ENCODE peak calls at places on chromosomes 11 and 22, in ten cellular contexts. P is adrenal gland; S is prostate gland; I is tibial artery; K is psoas muscle; C is heart right ventricle; G is heart left ventricle; A is body of pancreas; H is activated CD8-positive, alpha-beta T cell treated with anti-CD3 and anti-CD28 coated beads for 36 hours; V is ovary. Y is an unnamed sample.

GRCh38 chr22:48576333-48577013 is 1251.2 kb downstream of the BRD1 start:
- DNase-seq in P (no peak), S (peak), I (no peak), K (no peak), C (no peak), G (no peak), A (no peak), H (no peak), V (no peak), Y (no peak)

GRCh38 chr22:45192701-45193187 is 29.0 kb downstream of the NUP50 start:
- DNase-seq in P (peak), S (no peak), I (no peak), K (no peak), C (no peak), G (no peak), A (no peak), H (no peak), V (no peak), Y (no peak)

GRCh38 chr11:60993611-60994010 is 22.1 kb downstream of the CD6 start:
- DNase-seq in P (no peak), S (no peak), I (no peak), K (no peak), C (no peak), G (no peak), A (no peak), H (peak), V (no peak), Y (no peak)

GRCh38 chr11:67435031-67435726 is 2.3 kb downstream of the PTPRCAP start:
- DNase-seq in P (no peak), S (no peak), I (no peak), K (no peak), C (no peak), G (no peak), A (no peak), H (peak), V (no peak), Y (no peak)

GRCh38 chr11:125921042-125921441 is 16.7 kb downstream of the DDX25 start:
- DNase-seq in P (no peak), S (no peak), I (no peak), K (no peak), C (no peak), G (no peak), A (no peak), H (no peak), V (no peak), Y (no peak)

GRCh38 chr22:45896153-45896951 is 80.6 kb downstream of the WNT7B start:
- DNase-seq in P (no peak), S (peak), I (no peak), K (peak), C (no peak), G (no peak), A (peak), H (no peak), V (peak), Y (peak)

GRCh38 chr11:111379500-111380136 is 543 bp upstream of the POU2AF1 start:
- DNase-seq in P (no peak), S (no peak), I (no peak), K (no peak), C (no peak), G (no peak), A (no peak), H (peak), V (no peak), Y (no peak)

GRCh38 chr22:46748948-46749681 is 11.1 kb upstream of the CERK start:
- DNase-seq in P (no peak), S (no peak), I (no peak), K (no peak), C (no peak), G (peak), A (no peak), H (peak), V (no peak), Y (peak)

GRCh38 chr11:68146010-68146540 is 24.9 kb upstream of the CHKA start:
- DNase-seq in P (peak), S (peak), I (peak), K (peak), C (peak), G (peak), A (peak), H (no peak), V (no peak), Y (peak)

GRCh38 chr11:85768473-85769146 is 42.3 kb downstream of the SYTL2 start:
- DNase-seq in P (no peak), S (no peak), I (no peak), K (no peak), C (no peak), G (no peak), A (no peak), H (peak), V (no peak), Y (no peak)

GRCh38 chr11:134228625-134229024 is 4.2 kb downstream of the VPS26B start:
- DNase-seq in P (no peak), S (no peak), I (no peak), K (no peak), C (no peak), G (no peak), A (no peak), H (peak), V (no peak), Y (no peak)

GRCh38 chr22:45159652-45160462 is 3.9 kb upstream of the NUP50 start:
- DNase-seq in P (peak), S (no peak), I (no peak), K (no peak), C (no peak), G (no peak), A (peak), H (no peak), V (no peak), Y (peak)

GRCh38 chr11:4418403-4418802 is 24.9 kb upstream of the TRIM21 start:
- DNase-seq in P (no peak), S (no peak), I (no peak), K (no peak), C (no peak), G (no peak), A (peak), H (no peak), V (no peak), Y (no peak)

GRCh38 chr22:48424201-48424627 is 1403.5 kb downstream of the BRD1 start:
- DNase-seq in P (no peak), S (no peak), I (no peak), K (no peak), C (no peak), G (no peak), A (no peak), H (no peak), V (no peak), Y (no peak)

GRCh38 chr22:37459211-37459610 is 27.0 kb downstream of the MFNG start:
- DNase-seq in P (no peak), S (no peak), I (no peak), K (no peak), C (no peak), G (no peak), A (peak), H (no peak), V (no peak), Y (peak)

GRCh38 chr11:95429376-95429907 is 198.4 kb upstream of the SESN3 start:
- DNase-seq in P (no peak), S (no peak), I (no peak), K (no peak), C (no peak), G (no peak), A (no peak), H (no peak), V (no peak), Y (no peak)

GRCh38 chr11:112085822-112086421 is 634 bp downstream of the TIMM8B start:
- DNase-seq in P (peak), S (peak), I (no peak), K (peak), C (no peak), G (no peak), A (no peak), H (peak), V (no peak), Y (peak)

GRCh38 chr11:11992257-11992690 is 16.2 kb downstream of the DKK3 start:
- DNase-seq in P (no peak), S (no peak), I (no peak), K (no peak), C (no peak), G (no peak), A (no peak), H (no peak), V (no peak), Y (peak)

GRCh38 chr11:44962464-44962863 is 11.8 kb upstream of the TP53I11 start:
- DNase-seq in P (no peak), S (no peak), I (no peak), K (no peak), C (no peak), G (no peak), A (no peak), H (no peak), V (no peak), Y (no peak)

GRCh38 chr11:102276302-102277182 is 40.7 kb upstream of the BIRC3 start:
- DNase-seq in P (no peak), S (no peak), I (no peak), K (no peak), C (no peak), G (no peak), A (no peak), H (no peak), V (no peak), Y (no peak)

GRCh38 chr11:62449451-62449851 is 30.6 kb downstream of the SCGB1A1 start:
- DNase-seq in P (no peak), S (peak), I (no peak), K (no peak), C (no peak), G (no peak), A (peak), H (no peak), V (no peak), Y (peak)

GRCh38 chr11:30666817-30667216 is 80.7 kb upstream of the MPPED2 start:
- DNase-seq in P (no peak), S (no peak), I (no peak), K (no peak), C (no peak), G (no peak), A (no peak), H (no peak), V (no peak), Y (no peak)

GRCh38 chr11:104164028-104164520 is at the start of gene PDGFD:
- DNase-seq in P (peak), S (peak), I (peak), K (peak), C (peak), G (peak), A (peak), H (peak), V (peak), Y (peak)

GRCh38 chr11:112113539-112114457 is 27.1 kb downstream of the SDHD start:
- DNase-seq in P (no peak), S (peak), I (no peak), K (no peak), C (no peak), G (no peak), A (no peak), H (no peak), V (no peak), Y (no peak)

GRCh38 chr11:64763804-64764611 is 4.2 kb upstream of the PYGM start:
- DNase-seq in P (peak), S (no peak), I (peak), K (no peak), C (no peak), G (no peak), A (no peak), H (peak), V (no peak), Y (no peak)

GRCh38 chr11:66745356-66746235 is 16.6 kb upstream of the SPTBN2 start:
- DNase-seq in P (peak), S (peak), I (no peak), K (no peak), C (no peak), G (no peak), A (peak), H (peak), V (no peak), Y (peak)

GRCh38 chr11:65891180-65892136 is 985 bp downstream of the CCDC85B start:
- DNase-seq in P (peak), S (no peak), I (peak), K (no peak), C (peak), G (peak), A (no peak), H (peak), V (no peak), Y (peak)

GRCh38 chr11:62143727-62144126 is 19.9 kb downstream of the INCENP start:
- DNase-seq in P (no peak), S (no peak), I (no peak), K (no peak), C (no peak), G (no peak), A (no peak), H (no peak), V (no peak), Y (no peak)

GRCh38 chr22:30990675-30991074 is 21.6 kb downstream of the TUG1 start:
- DNase-seq in P (no peak), S (no peak), I (no peak), K (no peak), C (no peak), G (no peak), A (no peak), H (no peak), V (no peak), Y (no peak)

GRCh38 chr11:9313648-9314290 is 624 bp downstream of the TMEM41B start:
- DNase-seq in P (no peak), S (peak), I (peak), K (no peak), C (no peak), G (peak), A (no peak), H (peak), V (no peak), Y (no peak)

GRCh38 chr11:9315078-9315688 is 790 bp upstream of the TMEM41B start:
- DNase-seq in P (no peak), S (no peak), I (no peak), K (no peak), C (no peak), G (no peak), A (peak), H (no peak), V (peak), Y (peak)

GRCh38 chr11:9316334-9316733 is 1.9 kb upstream of the TMEM41B start:
- DNase-seq in P (no peak), S (no peak), I (no peak), K (no peak), C (no peak), G (no peak), A (no peak), H (no peak), V (no peak), Y (no peak)

GRCh38 chr11:9310485-9310884 is 3.9 kb downstream of the TMEM41B start:
- DNase-seq in P (no peak), S (no peak), I (no peak), K (no peak), C (no peak), G (no peak), A (no peak), H (no peak), V (no peak), Y (no peak)

GRCh38 chr11:9314291-9315077 is at the start of gene TMEM41B:
- DNase-seq in P (peak), S (peak), I (peak), K (peak), C (peak), G (peak), A (peak), H (peak), V (peak), Y (peak)
- TF ChIP-seq CTCF in P (peak), S (peak), I (no peak), K (no peak), C (peak), G (peak), A (no peak), H (no peak), V (no peak), Y (no peak)

DNA sequence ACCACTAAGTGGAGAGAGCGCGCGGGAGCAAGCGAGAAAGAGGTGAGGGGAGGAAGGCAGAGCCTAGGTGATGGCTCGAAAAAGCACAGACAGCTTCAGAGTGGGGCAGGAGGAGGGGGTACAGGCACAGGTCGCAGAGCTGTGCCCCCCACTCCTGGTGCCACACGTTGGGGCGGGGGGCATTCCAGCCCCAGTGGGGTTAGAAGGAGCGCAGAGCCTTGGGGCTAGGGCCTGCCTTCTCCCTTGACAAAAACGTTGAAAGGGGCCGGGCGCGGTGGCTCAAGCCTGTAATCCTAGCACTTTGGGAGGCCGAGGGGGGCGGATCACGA is 41.6 kb upstream of the ISX start:
- DNase-seq in P (no peak), S (no peak), I (no peak), K (no peak), C (no peak), G (no peak), A (no peak), H (no peak), V (no peak), Y (no peak)
- TF ChIP-seq CTCF in P (no peak), S (no peak), I (no peak), K (no peak), C (no peak), G (no peak), A (no peak), H (no peak), V (no peak), Y (peak)

DNA sequence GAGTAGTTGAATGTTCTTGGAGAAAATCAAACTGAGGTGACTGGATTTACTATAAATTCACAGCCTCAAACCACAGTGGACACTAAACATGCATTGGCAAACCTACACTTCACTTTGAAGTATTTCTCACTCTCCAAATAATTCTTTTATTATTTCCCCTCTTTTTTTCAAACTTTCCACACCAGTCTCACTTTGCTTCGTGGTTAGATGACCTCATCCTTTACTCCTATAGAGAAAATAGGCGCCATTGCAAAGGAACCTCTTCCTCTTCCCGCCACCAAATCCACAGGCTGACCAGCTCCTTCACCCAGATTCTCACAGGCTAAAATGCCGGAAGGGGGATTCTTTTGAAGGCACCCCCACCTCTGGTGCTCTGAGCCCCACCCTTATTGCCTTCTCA is 33.4 kb downstream of the HTR3A start:
- DNase-seq in P (no peak), S (no peak), I (no peak), K (no peak), C (no peak), G (no peak), A (no peak), H (no peak), V (no peak), Y (no peak)
- TF ChIP-seq CTCF in P (no peak), S (no peak), I (no peak), K (no peak), C (no peak), G (no peak), A (no peak), H (no peak), V (no peak), Y (no peak)

DNA sequence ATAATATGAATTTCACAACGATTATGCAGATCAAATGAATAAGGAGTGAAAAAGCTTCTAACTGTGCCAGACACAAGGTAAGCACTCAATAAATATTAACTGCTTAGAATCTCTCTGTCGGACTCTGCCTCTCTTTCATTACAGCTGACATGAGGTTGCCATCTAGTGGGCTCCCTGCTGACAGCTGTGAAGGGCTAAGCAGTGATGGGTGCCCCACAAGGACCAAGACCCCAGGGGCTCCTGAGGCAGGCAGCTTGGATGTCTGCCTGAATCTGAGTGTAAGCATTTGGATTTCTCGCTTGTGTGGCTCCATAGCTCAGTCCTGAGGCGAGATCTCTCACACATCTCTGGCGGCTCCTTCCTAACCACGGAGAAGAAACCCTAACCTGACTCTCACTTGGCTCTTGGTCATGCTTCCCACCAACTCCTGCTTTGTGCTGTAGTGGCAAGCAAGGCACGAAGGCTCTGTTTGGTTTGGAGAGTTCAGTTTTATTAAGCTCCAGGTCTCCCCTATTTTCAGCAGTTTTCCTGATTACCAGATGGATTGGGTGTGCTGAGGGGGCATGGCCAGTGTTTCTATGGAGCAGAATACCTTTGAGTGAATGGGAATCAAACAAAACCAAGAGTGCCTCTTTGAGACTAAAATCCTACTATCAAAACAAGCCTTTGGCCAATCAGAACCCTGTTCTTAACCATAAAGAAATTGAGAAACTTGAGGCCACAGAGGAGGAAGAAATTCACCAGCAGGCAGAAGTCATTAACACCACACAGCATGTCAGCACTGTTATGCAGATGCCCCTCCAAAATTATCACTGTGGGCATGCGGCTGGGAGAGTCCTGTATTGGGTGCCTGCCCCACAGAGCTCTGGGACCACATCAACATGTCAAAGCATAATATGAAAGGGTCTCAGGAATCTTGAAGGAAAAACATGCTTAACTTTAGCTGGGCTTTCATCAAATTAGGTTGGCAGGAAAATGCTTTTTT is 152.8 kb upstream of the NTM start:
- DNase-seq in P (no peak), S (no peak), I (no peak), K (no peak), C (no peak), G (no peak), A (no peak), H (no peak), V (no peak), Y (no peak)
- TF ChIP-seq CTCF in P (no peak), S (no peak), I (no peak), K (no peak), C (peak), G (peak), A (no peak), H (no peak), V (no peak), Y (no peak)

GRCh38 chr11:35404397-35404775 is 15.0 kb downstream of the SLC1A2 start:
- DNase-seq in P (peak), S (no peak), I (no peak), K (no peak), C (no peak), G (no peak), A (peak), H (peak), V (no peak), Y (peak)
- TF ChIP-seq CTCF in P (peak), S (no peak), I (no peak), K (peak), C (peak), G (peak), A (peak), H (peak), V (no peak), Y (peak)